ENCODE peak calls at places on chromosomes 1 and 21, in eight cellular contexts. N, C, A, D, P, J, B and R are unnamed samples.

GRCh38 chr1:25549273-25550154 is 6.1 kb downstream of the LDLRAP1 start:
- DNase-seq in P (peak; percentile 62), A (peak; percentile 84), J (peak; percentile 92), D (peak; percentile 50), B (peak; percentile 74), N (no peak), C (no peak), R (peak; percentile 61)

GRCh38 chr1:100868364-100868995 is 26.2 kb downstream of the EXTL2 start:
- DNase-seq in P (no peak), C (peak; percentile 35), A (no peak), N (no peak), J (no peak), D (no peak), B (no peak), R (no peak)

GRCh38 chr21:45534591-45535331 is 7.5 kb downstream of the SLC19A1 start:
- DNase-seq in N (no peak), P (peak; percentile 73), J (no peak), A (no peak), C (no peak), B (peak; percentile 52), D (no peak), R (no peak)

GRCh38 chr1:12604114-12604874 is 13.7 kb downstream of the DHRS3 start:
- DNase-seq in D (no peak), N (peak; percentile 92), P (peak; percentile 70), J (peak; percentile 62), C (no peak), A (peak; percentile 59), B (peak; percentile 82), R (peak; percentile 41)

GRCh38 chr1:235843458-235843857 is 23.2 kb downstream of the LYST start:
- DNase-seq in C (peak; percentile 79), A (no peak), N (no peak), D (no peak), J (no peak), P (no peak), B (no peak), R (no peak)

GRCh38 chr1:155892801-155893200 is 18.3 kb downstream of the RIT1 start:
- DNase-seq in P (no peak), J (no peak), B (no peak), N (no peak), A (no peak), C (no peak), D (no peak), R (no peak)

GRCh38 chr1:233489436-233489835 is 124.5 kb upstream of the KCNK1 start:
- DNase-seq in D (no peak), N (no peak), J (no peak), A (no peak), C (no peak), B (no peak), P (no peak), R (no peak)

GRCh38 chr21:34669149-34669879 is 520 bp downstream of the CLIC6 start:
- DNase-seq in J (peak; percentile 46), C (peak; percentile 46), D (no peak), A (no peak), P (peak; percentile 54), B (peak; percentile 37), N (no peak), R (no peak)

GRCh38 chr1:12435639-12436344 is 182.2 kb downstream of the DHRS3 start:
- DNase-seq in P (no peak), J (peak; percentile 62), N (no peak), D (no peak), B (no peak), C (no peak), A (peak; percentile 46), R (no peak)

GRCh38 chr1:48878191-48878940 is 101.7 kb upstream of the BEND5 start:
- DNase-seq in C (no peak), N (peak; percentile 85), D (no peak), B (no peak), A (no peak), J (no peak), P (no peak), R (no peak)

GRCh38 chr1:7991504-7992440 is 30.3 kb downstream of the PARK7 start:
- DNase-seq in J (no peak), B (no peak), A (no peak), C (peak; percentile 16), P (no peak), D (no peak), N (no peak), R (no peak)

GRCh38 chr1:145922266-145922665 is 3.7 kb upstream of the PEX11B start:
- DNase-seq in A (no peak), B (no peak), N (no peak), D (no peak), J (no peak), P (no peak), C (no peak), R (no peak)

GRCh38 chr21:36926989-36927695 is 39.3 kb downstream of the HLCS start:
- DNase-seq in J (no peak), C (no peak), B (no peak), A (no peak), N (no peak), D (no peak), P (no peak), R (no peak)

GRCh38 chr1:150521196-150521968 is 5.8 kb downstream of the FALEC start:
- DNase-seq in J (no peak), D (no peak), P (no peak), B (no peak), A (no peak), C (no peak), N (no peak), R (no peak)

GRCh38 chr1:91872560-91873081 is 13.3 kb downstream of the TGFBR3 start:
- DNase-seq in A (no peak), P (no peak), N (no peak), D (no peak), C (peak; percentile 8), B (no peak), J (peak; percentile 60), R (no peak)

GRCh38 chr1:37474051-37474696 is at the start of gene ZC3H12A:
- DNase-seq in B (peak; percentile 97), D (peak; percentile 74), A (peak; percentile 90), N (peak; percentile 71), J (peak; percentile 97), C (peak; percentile 90), P (peak; percentile 96), R (peak; percentile 91)